ENCODE peak calls at places on chromosomes 11 and 22, in eight cellular contexts. D is astrocyte of the spinal cord; Z is mesendoderm; I is aorta; G is A549; V is activated effector memory CD4-positive, alpha-beta T cell treated with anti-CD3 and anti-CD28 coated beads, Interleukin-2, amount 50 U/mL, for 16 hours; M is EL; J is non-pigmented ciliary epithelial cell. P is an unnamed sample.

GRCh38 chr11:62669420-62670161 is 1.9 kb upstream of the UQCC3 start:
- DNase-seq in J (no peak), M (no peak), G (no peak), I (no peak), D (no peak), Z (peak; percentile 52), V (no peak), P (no peak)

GRCh38 chr11:119185916-119186634 is 800 bp downstream of the NHERF4 start:
- DNase-seq in V (no peak), G (no peak), D (no peak), J (no peak), M (no peak), Z (no peak), I (no peak), P (no peak)

GRCh38 chr22:47307326-47307725 is 544.9 kb downstream of the TBC1D22A start:
- DNase-seq in I (no peak), V (no peak), M (peak; percentile 4), G (no peak), Z (no peak), J (no peak), D (peak; percentile 24), P (peak; percentile 38)

GRCh38 chr11:111438168-111438567 is 59.1 kb upstream of the POU2AF1 start:
- DNase-seq in D (no peak), J (no peak), I (peak; percentile 42), V (no peak), G (no peak), M (no peak), Z (no peak), P (no peak)

GRCh38 chr11:83241291-83241946 is 44.7 kb downstream of the CCDC90B start:
- DNase-seq in J (no peak), Z (peak; percentile 94), D (peak; percentile 72), M (peak; percentile 75), I (no peak), G (peak; percentile 64), V (no peak), P (peak; percentile 70)

GRCh38 chr11:35907648-35908431 is 36.0 kb upstream of the LDLRAD3 start:
- DNase-seq in Z (no peak), G (peak; percentile 27), J (peak; percentile 48), M (peak; percentile 55), D (peak; percentile 92), I (no peak), V (no peak), P (peak; percentile 83)

GRCh38 chr22:19522190-19522880 is 1.9 kb downstream of the CLDN5 start:
- DNase-seq in I (peak; percentile 75), D (no peak), G (no peak), M (no peak), V (peak; percentile 53), Z (peak; percentile 22), J (no peak), P (no peak)

GRCh38 chr22:17265649-17266248 is 46.5 kb upstream of the ADA2 start:
- DNase-seq in I (no peak), G (no peak), D (no peak), V (no peak), M (no peak), J (no peak), Z (no peak), P (no peak)

GRCh38 chr11:1470681-1471611 is 15.6 kb downstream of the MOB2 start:
- DNase-seq in I (peak; percentile 65), M (no peak), V (no peak), J (no peak), D (no peak), G (no peak), Z (no peak), P (no peak)

GRCh38 chr11:71356904-71357303 is 91.3 kb downstream of the DHCR7 start:
- DNase-seq in D (no peak), Z (no peak), J (no peak), M (no peak), I (no peak), V (no peak), G (no peak), P (no peak)

GRCh38 chr11:124762077-124762623 is at the start of gene ESAM:
- DNase-seq in M (no peak), J (no peak), I (peak; percentile 92), D (no peak), Z (peak; percentile 58), G (peak; percentile 31), V (peak; percentile 88), P (no peak)

GRCh38 chr11:71453911-71454304 is 905 bp downstream of the NADSYN1 start:
- DNase-seq in G (no peak), Z (no peak), V (no peak), D (no peak), J (no peak), I (no peak), M (no peak), P (no peak)

GRCh38 chr11:14544611-14545010 is 24.4 kb upstream of the PSMA1 start:
- DNase-seq in M (no peak), I (no peak), G (no peak), Z (no peak), J (no peak), V (no peak), D (peak; percentile 5), P (peak; percentile 91)

GRCh38 chr11:118918128-118918685 is 7.5 kb downstream of the BCL9L start:
- DNase-seq in G (no peak), I (peak; percentile 90), M (peak; percentile 93), V (no peak), Z (peak; percentile 98), D (peak; percentile 94), J (no peak), P (peak; percentile 96)

GRCh38 chr11:59144096-59144495 is 1.4 kb downstream of the FAM111A start:
- DNase-seq in G (no peak), V (no peak), D (peak; percentile 38), Z (peak; percentile 2), M (no peak), I (no peak), J (no peak), P (no peak)